ENCODE peak calls at places on chromosome 15, in five cellular contexts. F is omental fat pad, E is choroid plexus epithelial cell, B is RWPE2, X is endodermal cell. V is an unnamed sample.
A peak's percentile ranks its signal among the peaks of the same experiment; 100 is the strongest.

GRCh38 chr15:63403254-63403945 is 21.8 kb upstream of the CA12 start:
- DNase-seq in F (no peak), E (no peak), B (no peak), X (no peak), V (no peak)

GRCh38 chr15:39283531-39283930 is 297.3 kb upstream of the THBS1 start:
- DNase-seq in F (no peak), E (peak; percentile 54), B (no peak), X (no peak), V (no peak)

GRCh38 chr15:29821416-29822099 is 710 bp downstream of the TJP1 start:
- DNase-seq in F (no peak), E (peak; percentile 89), B (peak; percentile 94), X (peak; percentile 93), V (no peak)

GRCh38 chr15:83858820-83859505 is 205.0 kb downstream of the ADAMTSL3 start:
- DNase-seq in F (no peak), E (peak; percentile 37), B (no peak), X (no peak), V (no peak)

GRCh38 chr15:63338170-63338569 is 43.5 kb downstream of the CA12 start:
- DNase-seq in F (no peak), E (peak; percentile 68), B (no peak), X (no peak), V (no peak)

GRCh38 chr15:65094294-65094995 is 17.9 kb downstream of the KBTBD13 start:
- DNase-seq in F (no peak), E (peak; percentile 36), B (peak; percentile 62), X (peak; percentile 36), V (no peak)

GRCh38 chr15:27358751-27359434 is 387.9 kb downstream of the GABRG3 start:
- DNase-seq in F (no peak), E (peak; percentile 15), B (no peak), X (peak; percentile 83), V (no peak)

GRCh38 chr15:93017521-93017920 is 71.5 kb downstream of the RGMA start:
- DNase-seq in F (no peak), E (peak; percentile 36), B (no peak), X (no peak), V (no peak)

GRCh38 chr15:78360958-78361714 is 21.0 kb downstream of the CRABP1 start:
- DNase-seq in F (no peak), E (no peak), B (no peak), X (peak; percentile 70), V (no peak)

GRCh38 chr15:34049096-34049495 is 10.1 kb upstream of the AVEN start:
- DNase-seq in F (no peak), E (peak; percentile 97), B (no peak), X (no peak), V (no peak)

GRCh38 chr15:29299784-29300183 is 30.2 kb upstream of the NSMCE3 start:
- DNase-seq in F (no peak), E (no peak), B (no peak), X (no peak), V (no peak)

GRCh38 chr15:100667405-100668320 is 65.3 kb downstream of the ASB7 start:
- DNase-seq in F (no peak), E (no peak), B (no peak), X (no peak), V (no peak)

GRCh38 chr15:90085565-90085964 is 16.7 kb downstream of the IDH2 start:
- DNase-seq in F (no peak), E (no peak), B (no peak), X (no peak), V (no peak)

GRCh38 chr15:43168192-43169107 is 16.8 kb upstream of the CCNDBP1 start:
- DNase-seq in F (no peak), E (peak; percentile 66), B (no peak), X (peak; percentile 36), V (no peak)
- TF ChIP-seq CTCF in F (no peak), E (no peak), B (no peak), X (no peak), V (no peak)

GRCh38 chr15:70210538-70210937 is 112.8 kb upstream of the TLE3 start:
- DNase-seq in F (no peak), E (no peak), B (peak; percentile 30), X (peak; percentile 51), V (no peak)
- TF ChIP-seq CTCF in F (no peak), E (peak; percentile 21), B (no peak), X (peak; percentile 54), V (no peak)

GRCh38 chr15:67416891-67417290 is 104.0 kb upstream of the C15orf61 start:
- DNase-seq in F (no peak), E (no peak), B (no peak), X (no peak), V (no peak)

GRCh38 chr15:67421105-67421504 is 99.8 kb upstream of the C15orf61 start:
- DNase-seq in F (no peak), E (no peak), B (no peak), X (no peak), V (no peak)

GRCh38 chr15:67420137-67420536 is 100.8 kb upstream of the C15orf61 start:
- DNase-seq in F (no peak), E (no peak), B (no peak), X (no peak), V (no peak)

GRCh38 chr15:67419705-67420104 is 101.2 kb upstream of the C15orf61 start:
- DNase-seq in F (no peak), E (no peak), B (no peak), X (no peak), V (no peak)

GRCh38 chr15:67422296-67422695 is 98.6 kb upstream of the C15orf61 start:
- DNase-seq in F (no peak), E (no peak), B (no peak), X (no peak), V (no peak)
- TF ChIP-seq CTCF in F (no peak), E (peak; percentile 5), B (peak; percentile 46), X (peak; percentile 56), V (no peak)

GRCh38 chr15:48975713-48976419 is 12.1 kb upstream of the SHC4 start:
- DNase-seq in F (peak; percentile 50), E (peak; percentile 83), B (peak; percentile 81), X (peak; percentile 95), V (peak; percentile 76)
- TF ChIP-seq CTCF in F (no peak), E (peak; percentile 59), B (peak; percentile 99), X (peak; percentile 96), V (peak; percentile 96)

DNA sequence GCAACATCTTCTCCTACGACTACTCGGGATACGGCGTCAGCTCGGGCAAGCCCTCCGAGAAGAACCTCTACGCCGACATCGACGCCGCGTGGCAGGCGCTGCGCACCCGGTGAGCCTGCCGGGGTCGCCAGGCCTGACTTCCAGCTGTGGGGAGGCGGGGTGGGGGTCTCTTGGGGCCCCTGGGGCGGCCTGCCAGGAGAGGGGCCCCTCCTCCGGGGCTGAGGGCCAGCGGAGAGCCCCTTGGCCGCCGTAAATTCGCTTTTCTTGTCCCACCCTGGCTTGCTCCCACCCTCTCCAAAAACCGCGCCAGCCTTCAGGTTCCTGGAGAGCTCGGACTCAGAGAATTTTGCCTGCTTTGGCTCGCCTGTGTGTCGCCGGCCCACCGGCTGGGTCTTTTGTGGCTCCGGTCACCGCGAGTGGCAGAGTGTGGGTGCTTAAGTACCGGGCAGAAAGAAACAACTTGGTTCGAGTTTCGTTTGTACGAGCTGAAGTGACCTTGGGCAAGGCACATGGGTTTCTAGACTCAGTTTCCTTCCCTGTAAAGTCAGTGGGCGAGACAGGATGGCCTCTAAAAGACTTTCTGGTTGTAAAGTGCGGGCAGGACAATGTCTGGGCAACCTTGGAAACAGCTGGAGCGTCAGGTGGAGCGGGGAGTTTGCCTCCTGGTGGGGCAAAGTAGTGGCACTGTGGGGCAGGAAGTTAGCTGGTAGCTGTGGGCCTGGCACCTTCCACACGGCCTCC is 971 bp downstream of the ABHD17C start:
- DNase-seq in F (no peak), E (no peak), B (no peak), X (peak; percentile 64), V (no peak)
- TF ChIP-seq CTCF in F (no peak), E (peak; percentile 44), B (peak; percentile 64), X (peak; percentile 60), V (peak; percentile 10)

V was measured in natural killer cell.